ENCODE peak calls at places on chromosomes 11 and 22, in four cellular contexts. A is D341Med, B is NCI-H1105 treated with DMSO at 0.1 percent for 48 hours, U is fibroblast of lung. V is an unnamed sample.

GRCh38 chr11:73221451-73221850 is 3.4 kb downstream of the P2RY2 start:
- DNase-seq in U (no peak), B (no peak), A (no peak), V (no peak)

GRCh38 chr11:113505046-113505445 is 29.8 kb upstream of the DRD2 start:
- DNase-seq in B (no peak), A (no peak), U (peak; percentile 7), V (peak; percentile 94)

GRCh38 chr11:65121447-65121864 is 478 bp downstream of the FAU start:
- DNase-seq in B (no peak), U (no peak), A (no peak), V (no peak)

GRCh38 chr11:93100211-93100610 is 97.6 kb downstream of the SLC36A4 start:
- DNase-seq in B (no peak), U (peak; percentile 67), A (no peak), V (no peak)

GRCh38 chr11:69343401-69344321 is 49.7 kb downstream of the MYEOV start:
- DNase-seq in A (no peak), U (no peak), B (no peak), V (no peak)

GRCh38 chr11:106077609-106078517 is at the start of gene AASDHPPT:
- DNase-seq in B (peak; percentile 56), A (peak; percentile 52), U (peak; percentile 40), V (peak; percentile 62)

GRCh38 chr22:26086359-26086758 is 82.9 kb upstream of the SEZ6L start:
- DNase-seq in B (peak; percentile 62), A (no peak), U (no peak), V (peak; percentile 31)

GRCh38 chr11:44529895-44530412 is 35.5 kb upstream of the CD82 start:
- DNase-seq in U (no peak), B (no peak), A (no peak), V (no peak)

GRCh38 chr11:783581-784015 is 6.3 kb downstream of the CEND1 start:
- DNase-seq in A (peak; percentile 90), U (peak; percentile 91), B (peak; percentile 79), V (peak; percentile 84)

GRCh38 chr11:7513210-7514098 is at the start of gene PPFIBP2:
- DNase-seq in U (peak; percentile 45), A (peak; percentile 88), B (peak; percentile 72), V (peak; percentile 85)

GRCh38 chr11:65417221-65417701 is 5.3 kb upstream of the NEAT1 start:
- DNase-seq in U (peak; percentile 12), A (no peak), B (no peak), V (no peak)

GRCh38 chr11:111438168-111438567 is 59.1 kb upstream of the POU2AF1 start:
- DNase-seq in A (no peak), U (no peak), B (no peak), V (no peak)

GRCh38 chr22:38347944-38348750 is 30.9 kb upstream of the CSNK1E start:
- DNase-seq in A (no peak), U (no peak), B (no peak), V (peak; percentile 35)

GRCh38 chr11:83990160-83990733 is 704.1 kb upstream of the CCDC90B start:
- DNase-seq in U (no peak), B (no peak), A (no peak), V (no peak)

GRCh38 chr11:9214765-9215164 is 50.4 kb downstream of the DENND5A start:
- DNase-seq in A (no peak), U (peak; percentile 72), B (no peak), V (no peak)

GRCh38 chr22:44309647-44310046 is 3.1 kb downstream of the SHISAL1 start:
- DNase-seq in A (no peak), U (no peak), B (no peak), V (no peak)

GRCh38 chr11:6523253-6523652 is 26.2 kb downstream of the DNHD1 start:
- DNase-seq in A (no peak), B (no peak), U (peak; percentile 78), V (no peak)

GRCh38 chr11:135075740-135076139 is 663.7 kb upstream of the B3GAT1 start:
- DNase-seq in A (no peak), U (peak; percentile 21), B (no peak), V (no peak)

GRCh38 chr11:131870305-131870704 is 499.9 kb downstream of the NTM start:
- DNase-seq in A (no peak), U (no peak), B (no peak), V (no peak)

GRCh38 chr22:42434283-42434682 is 2.1 kb upstream of the NFAM1 start:
- DNase-seq in B (peak; percentile 88), A (no peak), U (peak; percentile 9), V (no peak)

GRCh38 chr11:114774599-114775365 is 96.5 kb downstream of the NXPE2 start:
- DNase-seq in U (peak; percentile 49), B (peak; percentile 61), A (peak; percentile 75), V (peak; percentile 97)

V was measured in NCI-H526.